ENCODE peak calls at places on chromosomes 12 and 14, in four cellular contexts. I, W, N and A are unnamed samples.
A peak's percentile ranks its signal among the peaks of the same experiment; 100 is the strongest.

GRCh38 chr12:52164624-52165023 is 27.2 kb downstream of the KRT80 start:
- DNase-seq in W (no peak), I (no peak), N (no peak), A (no peak)

GRCh38 chr12:31887109-31887811 is 72.0 kb upstream of the RESF1 start:
- DNase-seq in I (no peak), W (no peak), N (no peak), A (no peak)

GRCh38 chr14:96281486-96281885 is 25.5 kb downstream of the BDKRB1 start:
- DNase-seq in W (no peak), N (no peak), I (no peak), A (no peak)

GRCh38 chr12:116708826-116709756 is 28.8 kb downstream of the SPRING1 start:
- DNase-seq in I (peak; percentile 32), W (peak; percentile 40), N (peak; percentile 20), A (no peak)

GRCh38 chr14:89067293-89067972 is 243.0 kb downstream of the TTC8 start:
- DNase-seq in N (no peak), I (no peak), W (no peak), A (no peak)

GRCh38 chr12:112182499-112182898 is 57.1 kb downstream of the TRAFD1 start:
- DNase-seq in N (no peak), I (peak; percentile 43), W (no peak), A (no peak)

GRCh38 chr12:41709012-41709411 is 435.7 kb downstream of the GXYLT1 start:
- DNase-seq in W (no peak), N (no peak), I (no peak), A (no peak)

GRCh38 chr12:71610036-71610795 is 53.4 kb downstream of the ZFC3H1 start:
- DNase-seq in W (no peak), N (no peak), I (no peak), A (no peak)

GRCh38 chr14:99747582-99748330 is 45.5 kb upstream of the EML1 start:
- DNase-seq in N (no peak), W (no peak), I (no peak), A (no peak)

GRCh38 chr12:126483145-126484068 is 1418.2 kb downstream of the AACS start:
- DNase-seq in W (no peak), I (no peak), N (peak; percentile 35), A (peak; percentile 86)

GRCh38 chr14:52399886-52400599 is 85.9 kb downstream of the PTGER2 start:
- DNase-seq in N (no peak), I (no peak), W (no peak), A (no peak)

GRCh38 chr14:55306938-55307589 is 35.8 kb downstream of the FBXO34 start:
- DNase-seq in I (no peak), W (no peak), N (no peak), A (no peak)

GRCh38 chr14:90109858-90110257 is 48.1 kb downstream of the KCNK13 start:
- DNase-seq in W (no peak), N (no peak), I (no peak), A (no peak)

GRCh38 chr12:93040367-93040766 is 111.3 kb upstream of the EEA1 start:
- DNase-seq in W (no peak), N (no peak), I (no peak), A (no peak)

GRCh38 chr12:79326663-79327062 is 364.1 kb downstream of the PAWR start:
- DNase-seq in N (no peak), W (no peak), I (no peak), A (no peak)

GRCh38 chr12:1126089-1126488 is 135.1 kb downstream of the ERC1 start:
- DNase-seq in N (no peak), I (no peak), W (no peak), A (no peak)
- H3K4me3 ChIP-seq in N (no peak overlapping the region), I (no peak overlapping the region), W (no peak overlapping the region), A (no peak overlapping the region)

GRCh38 chr12:57896139-57896436 is 45.3 kb upstream of the ATP23 start:
- DNase-seq in I (no peak), N (no peak), W (no peak), A (no peak)
- TF ChIP-seq CTCF in I (peak; percentile 64), N (peak; percentile 18), W (peak; percentile 27), A (no peak)

GRCh38 chr12:24643120-24644119 is 305.5 kb downstream of the BCAT1 start:
- DNase-seq in I (no peak), W (no peak), N (no peak), A (no peak)
- H3K4me3 ChIP-seq in I (no peak overlapping the region), W (no peak overlapping the region), N (no peak overlapping the region), A (no peak overlapping the region)

GRCh38 chr14:39768579-39768978 is 336.3 kb upstream of the FBXO33 start:
- DNase-seq in W (no peak), I (no peak), N (no peak), A (peak; percentile 62)

GRCh38 chr14:39765676-39766075 is 333.4 kb upstream of the FBXO33 start:
- DNase-seq in N (no peak), I (no peak), W (no peak), A (no peak)

GRCh38 chr14:39763402-39763890 is 331.2 kb upstream of the FBXO33 start:
- DNase-seq in N (no peak), W (no peak), I (no peak), A (no peak)

GRCh38 chr14:39766397-39767000 is 334.3 kb upstream of the FBXO33 start:
- DNase-seq in W (no peak), I (no peak), N (no peak), A (no peak)

DNA sequence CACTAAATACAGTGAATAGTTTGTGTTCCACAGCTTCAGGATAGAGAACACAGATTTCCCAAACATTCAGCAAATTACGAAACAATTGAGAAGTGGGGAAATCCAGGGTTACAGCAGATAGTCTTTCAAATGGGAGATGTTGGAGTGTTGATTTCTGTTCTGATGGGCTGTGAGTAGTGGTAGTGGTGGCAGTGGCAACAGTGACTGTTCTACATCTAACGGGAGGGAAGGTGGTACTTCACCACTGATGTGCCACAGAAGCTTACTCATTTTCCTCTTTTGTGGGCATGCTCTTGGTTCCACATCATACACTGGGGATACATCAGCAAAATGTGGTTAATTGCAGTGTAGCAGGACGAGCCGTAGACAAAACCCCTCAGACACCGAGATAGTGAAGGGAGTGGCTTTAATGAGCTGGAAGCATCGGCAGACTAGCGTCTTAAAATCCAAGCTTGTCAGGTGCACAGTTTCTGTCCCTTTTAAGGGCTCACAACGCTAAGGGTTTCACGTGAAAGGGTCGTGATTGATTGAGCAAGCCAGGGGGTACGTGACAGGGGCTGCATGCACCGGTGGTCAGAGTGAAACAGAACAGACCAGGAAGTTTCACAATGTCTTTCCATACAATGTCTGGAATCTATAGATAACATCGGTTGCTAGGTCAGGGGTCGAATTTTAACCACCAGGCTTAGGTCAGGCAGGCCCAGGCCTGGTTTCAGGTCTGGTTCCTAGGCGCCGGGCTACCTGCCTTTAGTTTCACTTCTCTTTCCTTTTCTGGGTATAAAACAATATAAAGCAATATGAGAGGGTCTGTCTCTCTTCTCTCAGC is 330.6 kb upstream of the FBXO33 start:
- DNase-seq in I (no peak), W (no peak), N (no peak), A (no peak)
- TF ChIP-seq CTCF in I (no peak), W (no peak), N (no peak), A (no peak)

GRCh38 chr12:54020587-54020969 is 7.7 kb upstream of the HOXC6 start:
- DNase-seq in N (no peak), I (no peak), W (no peak), A (no peak)
- H3K4me3 ChIP-seq in N (no peak overlapping the region), I (peak overlapping the region; percentile 53), W (peak overlapping the region; percentile 71), A (no peak overlapping the region)

DNA sequence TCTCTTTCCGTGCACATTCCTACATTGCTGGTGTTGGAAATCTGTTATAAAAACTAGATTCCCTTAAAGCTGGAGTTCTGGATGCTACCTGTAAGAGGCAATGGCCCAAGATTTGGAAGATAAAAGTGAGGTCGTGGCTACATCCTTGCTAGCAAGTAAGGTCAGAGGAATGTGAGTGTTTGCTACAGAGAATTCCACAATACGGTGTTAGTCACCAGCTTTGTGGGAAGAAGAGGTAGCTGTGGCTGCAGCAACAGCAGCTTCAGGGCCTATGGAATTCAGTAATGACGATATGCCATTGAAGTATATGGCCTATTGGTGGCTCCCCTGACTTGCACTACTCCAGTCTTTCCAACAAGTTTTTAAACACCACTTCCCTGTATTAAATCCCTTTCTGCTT is 227.7 kb upstream of the TMEM260 start:
- DNase-seq in N (peak; percentile 55), I (no peak), W (no peak), A (no peak)
- TF ChIP-seq CTCF in N (no peak), I (no peak), W (no peak), A (no peak)

GRCh38 chr12:13203028-13203922 is 6.7 kb downstream of the EMP1 start:
- DNase-seq in N (no peak), W (peak; percentile 63), I (peak; percentile 54), A (no peak)
- H3K4me3 ChIP-seq in N (peak overlapping the region; percentile 5), W (no peak overlapping the region), I (no peak overlapping the region), A (no peak overlapping the region)

DNA sequence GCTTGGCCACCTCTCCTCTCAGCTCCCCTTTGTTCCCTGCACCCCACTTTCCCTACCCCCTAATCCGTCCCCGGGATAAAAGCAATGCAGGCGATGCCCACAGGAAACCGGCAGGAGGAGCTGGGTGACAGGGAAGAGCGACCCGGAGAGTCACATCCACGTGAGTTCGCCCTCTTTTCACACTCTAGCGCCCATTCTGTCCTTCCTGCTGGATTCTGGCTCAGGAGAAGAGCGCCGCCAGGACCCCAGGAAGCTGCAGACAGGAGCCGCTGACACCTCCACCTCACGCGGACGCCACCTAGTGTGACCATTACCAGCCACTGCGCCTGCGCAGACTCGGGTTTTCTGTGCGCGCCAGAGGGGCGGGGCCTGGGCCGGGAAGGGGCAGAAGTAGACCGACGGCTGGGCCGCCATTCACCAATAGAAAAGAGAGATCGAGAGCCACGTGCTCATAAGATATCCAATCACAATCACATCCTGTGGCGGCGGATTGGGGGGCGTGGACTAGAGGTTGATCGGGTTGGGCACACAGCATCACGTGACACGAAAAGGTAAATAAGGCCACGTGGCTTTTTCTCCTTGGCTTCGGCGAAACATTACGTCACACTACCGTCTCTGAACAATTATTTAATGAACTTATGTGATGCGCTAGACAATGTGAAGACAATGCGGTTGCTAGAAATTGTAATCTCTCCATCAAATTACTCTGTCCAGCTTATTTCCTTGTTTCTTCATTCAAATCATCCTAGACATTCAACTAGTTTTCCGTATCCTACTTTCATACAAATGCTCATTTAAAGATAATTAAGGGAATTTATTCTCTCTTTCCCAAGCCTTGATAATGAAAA is 10.1 kb downstream of the PLA2G1B start:
- DNase-seq in W (peak; percentile 100), N (peak; percentile 95), I (peak; percentile 100), A (peak; percentile 97)
- TF ChIP-seq CTCF in W (peak; percentile 59), N (peak; percentile 26), I (peak; percentile 80), A (peak; percentile 69)

DNA sequence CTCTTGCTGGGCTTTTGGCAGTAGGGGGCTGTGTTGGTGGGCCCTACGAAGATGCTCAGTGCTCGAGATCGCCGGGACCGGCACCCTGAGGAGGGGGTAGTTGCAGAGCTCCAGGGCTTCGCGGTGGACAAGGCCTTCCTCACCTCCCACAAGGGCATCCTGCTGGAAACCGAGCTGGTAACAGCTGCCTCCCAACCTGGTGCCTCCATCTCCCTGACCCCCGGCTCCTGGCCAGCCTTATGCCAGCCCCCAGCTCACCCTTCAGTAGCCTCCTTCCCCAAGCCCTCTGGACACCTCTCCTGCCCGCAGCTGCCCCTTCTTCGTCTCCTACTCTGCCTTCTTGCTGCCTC is 330 bp downstream of the CMTM5 start:
- DNase-seq in I (no peak), N (no peak), W (no peak), A (no peak)
- H3K4me3 ChIP-seq in I (peak overlapping the region; percentile 16), N (no peak overlapping the region), W (peak overlapping the region; percentile 23), A (no peak overlapping the region)

GRCh38 chr14:59507063-59507751 is 22.9 kb downstream of the JKAMP start:
- DNase-seq in I (no peak), N (no peak), W (peak; percentile 42), A (no peak)
- TF ChIP-seq CTCF in I (peak; percentile 41), N (peak; percentile 97), W (peak; percentile 89), A (peak; percentile 100)